ENCODE peak calls at places on chromosomes 16 and 17, in eight cellular contexts. J is Panc1, S is K562, K is HepG2, H is GM23338, F is GM12878, T is upper lobe of left lung, D is HCT116. O is an unnamed sample. For H3K4me1, the result is how much of the 10 kb centered on the place peaks cover.

GRCh38 chr17:50560185-50560824 is at the start of gene CACNA1G:
- ATAC-seq in D (peak), H (peak), J (peak), F (peak), K (peak), T (peak), S (peak), O (peak)

GRCh38 chr17:36813357-36813756 is 123.9 kb upstream of the LHX1 start:
- ATAC-seq in K (no peak), F (no peak), T (no peak), S (no peak), J (no peak), D (no peak), H (peak), O (no peak)

GRCh38 chr17:9897569-9897968 is 7.5 kb downstream of the RCVRN start:
- ATAC-seq in T (no peak), K (no peak), F (no peak), J (no peak), S (no peak), D (no peak), H (no peak), O (no peak)

GRCh38 chr16:2422123-2422867 is 7.0 kb upstream of the CCNF start:
- ATAC-seq in J (peak), D (no peak), K (peak), F (peak), T (peak), S (no peak), H (peak), O (no peak)

GRCh38 chr16:88526906-88527185 is 43.4 kb upstream of the ZC3H18 start:
- ATAC-seq in H (no peak), S (peak), F (peak), K (peak), J (peak), D (peak), T (no peak), O (no peak)

GRCh38 chr17:47745037-47745380 is 12.0 kb downstream of the TBX21 start:
- ATAC-seq in T (peak), S (peak), D (no peak), K (peak), J (no peak), F (no peak), H (peak), O (no peak)

GRCh38 chr16:88634994-88635670 is 3.2 kb upstream of the IL17C start:
- ATAC-seq in S (peak), T (no peak), F (no peak), H (no peak), D (no peak), J (peak), K (no peak), O (no peak)

GRCh38 chr17:2835791-2836190 is 39.6 kb downstream of the RAP1GAP2 start:
- ATAC-seq in K (no peak), D (no peak), T (no peak), F (no peak), J (no peak), H (no peak), S (no peak), O (no peak)

GRCh38 chr17:12301551-12301950 is 280.9 kb downstream of the MAP2K4 start:
- ATAC-seq in F (no peak), H (no peak), K (no peak), D (no peak), J (no peak), T (no peak), S (no peak), O (no peak)

GRCh38 chr17:10313037-10313672 is 59.7 kb downstream of the MYH13 start:
- ATAC-seq in F (no peak), K (no peak), H (no peak), T (no peak), S (no peak), D (no peak), J (no peak), O (no peak)

GRCh38 chr16:83943516-83944050 is 9.5 kb upstream of the OSGIN1 start:
- ATAC-seq in T (no peak), F (no peak), J (no peak), S (no peak), D (no peak), H (no peak), K (peak), O (no peak)

GRCh38 chr17:3534881-3535252 is 22.7 kb downstream of the TRPV3 start:
- ATAC-seq in K (no peak), J (peak), D (peak), S (no peak), H (peak), F (peak), T (peak), O (peak)

GRCh38 chr16:75376475-75376907 is 56.8 kb downstream of the CFDP1 start:
- ATAC-seq in H (peak), D (peak), F (no peak), K (no peak), J (no peak), S (no peak), T (no peak), O (no peak)

GRCh38 chr17:29401237-29401636 is 11.1 kb downstream of the TAOK1 start:
- ATAC-seq in T (peak), F (peak), H (no peak), J (no peak), S (no peak), K (no peak), D (no peak), O (no peak)

GRCh38 chr17:81230043-81230820 is 7.5 kb upstream of the CEP131 start:
- ATAC-seq in T (peak), H (peak), F (no peak), S (peak), D (peak), J (peak), K (peak), O (peak)

GRCh38 chr17:35361027-35361426 is 12.4 kb downstream of the SLFN11 start:
- ATAC-seq in S (no peak), F (no peak), K (no peak), H (no peak), T (no peak), D (no peak), J (no peak), O (no peak)

DNA sequence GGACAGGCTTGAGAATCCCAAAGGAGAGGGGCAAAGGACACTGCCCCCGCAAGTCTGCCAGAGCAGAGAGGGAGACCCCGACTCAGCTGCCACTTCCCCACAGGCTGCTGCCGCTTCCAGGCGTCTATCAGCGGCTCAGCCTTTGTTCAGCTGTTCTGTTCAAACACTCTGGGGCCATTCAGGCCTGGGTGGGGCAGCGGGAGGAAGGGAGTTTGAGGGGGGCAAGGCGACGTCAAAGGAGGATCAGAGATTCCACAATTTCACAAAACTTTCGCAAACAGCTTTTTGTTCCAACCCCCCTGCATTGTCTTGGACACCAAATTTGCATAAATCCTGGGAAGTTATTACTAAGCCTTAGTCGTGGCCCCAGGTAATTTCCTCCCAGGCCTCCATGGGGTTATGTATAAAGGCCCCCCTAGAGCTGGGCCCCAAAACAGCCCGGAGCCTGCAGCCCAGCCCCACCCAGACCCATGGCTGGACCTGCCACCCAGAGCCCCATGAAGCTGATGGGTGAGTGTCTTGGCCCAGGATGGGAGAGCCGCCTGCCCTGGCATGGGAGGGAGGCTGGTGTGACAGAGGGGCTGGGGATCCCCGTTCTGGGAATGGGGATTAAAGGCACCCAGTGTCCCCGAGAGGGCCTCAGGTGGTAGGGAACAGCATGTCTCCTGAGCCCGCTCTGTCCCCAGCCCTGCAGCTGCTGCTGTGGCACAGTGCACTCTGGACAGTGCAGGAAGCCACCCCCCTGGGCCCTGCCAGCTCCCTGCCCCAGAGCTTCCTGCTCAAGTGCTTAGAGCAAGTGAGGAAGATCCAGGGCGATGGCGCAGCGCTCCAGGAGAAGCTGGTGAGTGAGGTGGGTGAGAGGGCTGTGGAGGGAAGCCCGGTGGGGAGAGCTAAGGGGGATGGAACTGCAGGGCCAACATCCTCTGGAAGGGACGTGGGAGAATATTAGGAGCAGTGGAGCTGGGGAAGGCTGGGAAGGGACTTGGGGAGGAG is at the start of gene CSF3:
- ATAC-seq in D (no peak), K (peak), J (no peak), S (no peak), T (peak), F (peak), H (no peak), O (no peak)
- TF ChIP-seq POLR2AphosphoS5 in D (no peak), K (no peak), J (no peak), S (no peak), T (peak), F (no peak), H (no peak), O (no peak)

DNA sequence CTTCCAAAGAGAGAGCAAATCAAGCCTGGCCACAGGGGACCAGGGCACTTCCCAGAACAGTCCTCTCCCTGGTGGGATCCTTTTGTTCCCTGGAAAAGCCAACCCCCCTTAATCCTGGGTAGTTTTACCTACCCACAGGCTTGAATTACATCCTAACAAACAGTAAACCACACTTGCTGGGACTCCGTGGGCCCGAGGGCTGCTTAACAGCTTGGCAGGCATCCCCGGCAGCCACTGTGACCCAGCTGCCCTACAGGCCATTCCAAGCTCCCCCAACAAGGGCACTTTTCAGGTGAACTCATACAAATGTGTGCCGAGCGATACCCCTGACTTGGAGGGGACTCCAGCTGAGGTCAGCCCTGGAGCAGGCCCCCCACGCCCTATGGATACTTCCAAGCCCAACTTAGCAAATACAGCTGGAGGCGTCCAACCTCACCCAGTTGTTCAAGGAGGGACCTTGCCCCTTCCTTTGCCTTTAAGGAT is 26.4 kb downstream of the ADCY9 start:
- ATAC-seq in F (no peak), T (peak), D (no peak), J (peak), H (peak), K (no peak), S (no peak), O (no peak)
- H3K4me1 ChIP-seq in F (under half), T (under half), D (under half), J (under half), H (under half), K (under half), S (under half), O (under half)

GRCh38 chr16:61274211-61274610 is 762.0 kb downstream of the CDH8 start:
- ATAC-seq in D (no peak), H (no peak), K (no peak), F (no peak), T (no peak), J (no peak), S (no peak), O (no peak)

DNA sequence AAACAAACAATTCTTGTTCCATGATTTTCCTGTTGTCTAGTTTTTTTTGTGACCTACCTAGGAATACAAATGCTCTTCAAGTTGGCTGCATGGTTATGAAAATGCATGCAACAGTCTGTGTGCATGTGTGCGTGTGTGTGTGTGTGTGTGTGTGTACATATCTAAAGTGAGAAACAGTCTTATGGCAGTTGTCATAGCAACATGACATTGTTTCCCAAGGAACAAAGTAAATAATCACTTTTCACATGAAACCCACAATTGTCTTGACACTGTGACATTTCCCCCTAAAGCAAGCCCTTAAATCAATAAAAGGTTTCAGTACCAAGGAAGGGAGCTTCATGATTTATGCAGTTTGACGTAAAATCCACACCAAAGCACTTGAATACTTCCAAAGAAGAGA is 758.4 kb downstream of the CDH8 start:
- ATAC-seq in S (no peak), K (no peak), T (no peak), F (no peak), J (no peak), H (no peak), D (no peak), O (no peak)
- TF ChIP-seq POLR2AphosphoS5 in S (no peak), K (no peak), T (no peak), F (no peak), J (no peak), H (no peak), D (no peak), O (no peak)

GRCh38 chr17:77312786-77313599 is 172.2 kb downstream of the SEC14L1 start:
- ATAC-seq in F (no peak), K (peak), H (no peak), D (no peak), S (no peak), T (peak), J (peak), O (peak)

GRCh38 chr17:77313831-77314230 is 173.1 kb downstream of the SEC14L1 start:
- ATAC-seq in J (no peak), T (no peak), D (no peak), S (no peak), H (no peak), F (no peak), K (no peak), O (no peak)

GRCh38 chr17:77310336-77310735 is 169.6 kb downstream of the SEC14L1 start:
- ATAC-seq in F (no peak), D (no peak), J (no peak), S (no peak), T (no peak), K (no peak), H (no peak), O (no peak)

GRCh38 chr17:77312061-77312684 is 171.4 kb downstream of the SEC14L1 start:
- ATAC-seq in S (no peak), T (no peak), D (no peak), K (no peak), H (no peak), F (no peak), J (no peak), O (no peak)

DNA sequence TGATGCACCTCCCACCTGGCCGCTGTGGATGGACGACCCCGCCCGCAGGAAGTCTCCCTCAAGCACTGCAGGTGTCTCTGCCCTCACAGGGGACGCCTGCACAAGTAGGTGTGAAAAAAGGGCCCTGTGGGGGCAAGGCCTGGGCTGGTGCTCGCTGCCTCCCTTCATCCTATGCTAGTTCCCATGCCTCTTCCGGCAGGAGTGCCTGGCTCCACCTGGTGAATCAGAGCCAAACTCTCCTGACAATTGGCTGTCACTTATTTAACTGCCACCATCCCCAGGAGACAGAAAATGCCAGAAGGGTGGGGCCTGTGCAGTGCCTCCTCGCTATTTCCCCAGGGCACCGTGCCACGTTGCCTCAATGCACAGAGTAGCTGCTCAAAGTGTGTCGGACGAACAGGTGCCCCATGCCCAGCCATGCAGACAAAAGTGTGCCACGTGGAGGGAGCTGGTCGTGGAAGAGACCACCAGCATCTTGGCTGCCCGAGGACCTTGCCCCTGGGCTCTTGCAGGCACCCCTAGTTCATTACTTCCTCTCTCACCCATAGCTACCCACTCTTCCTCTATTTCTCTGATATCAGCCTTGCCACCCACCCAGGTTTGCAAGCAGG is 170.7 kb downstream of the SEC14L1 start:
- ATAC-seq in T (no peak), K (no peak), F (no peak), S (no peak), J (no peak), D (no peak), H (no peak), O (no peak)
- H3K4me1 ChIP-seq in T (under half), K (half or more), F (under half), S (under half), J (half or more), D (under half), H (under half), O (under half)

GRCh38 chr17:82864721-82865240 is 25.0 kb upstream of the ZNF750 start:
- ATAC-seq in J (no peak), D (no peak), S (no peak), T (no peak), H (no peak), F (peak), K (no peak), O (no peak)
- TF ChIP-seq POLR2AphosphoS5 in J (no peak), D (no peak), S (no peak), T (no peak), H (no peak), F (no peak), K (no peak), O (no peak)